ENCODE peak calls at places on chromosomes 11 and 22, in eight cellular contexts. One of them, this sample, is unnamed.

GRCh38 chr11:100208207-100208606 is 478.9 kb upstream of the ARHGAP42 start:
- DNase-seq in lower leg skin: no peak
- DNase-seq in H54: no peak
- DNase-seq in right lobe of liver: no peak
- DNase-seq in adrenal gland: no peak
- DNase-seq in HCT116: no peak
- DNase-seq in IMR-90: no peak
- DNase-seq in upper lobe of left lung: no peak
- DNase-seq in this sample: no peak

GRCh38 chr22:27113211-27114030 is 456.0 kb downstream of the MIAT start:
- DNase-seq in lower leg skin: peak
- DNase-seq in IMR-90: peak
- DNase-seq in adrenal gland: peak
- DNase-seq in right lobe of liver: no peak
- DNase-seq in HCT116: peak
- DNase-seq in upper lobe of left lung: peak
- DNase-seq in H54: peak
- DNase-seq in this sample: no peak

GRCh38 chr11:57251037-57251436 is 14.0 kb upstream of the APLNR start:
- DNase-seq in HCT116: no peak
- DNase-seq in lower leg skin: no peak
- DNase-seq in IMR-90: no peak
- DNase-seq in H54: no peak
- DNase-seq in adrenal gland: no peak
- DNase-seq in right lobe of liver: no peak
- DNase-seq in upper lobe of left lung: no peak
- DNase-seq in this sample: no peak

GRCh38 chr11:118434123-118434552 is 2.2 kb upstream of the KMT2A start:
- DNase-seq in right lobe of liver: no peak
- DNase-seq in HCT116: no peak
- DNase-seq in upper lobe of left lung: no peak
- DNase-seq in H54: no peak
- DNase-seq in adrenal gland: no peak
- DNase-seq in lower leg skin: no peak
- DNase-seq in IMR-90: peak
- DNase-seq in this sample: no peak

GRCh38 chr22:46596032-46596441 is 24.1 kb upstream of the GRAMD4 start:
- DNase-seq in right lobe of liver: peak
- DNase-seq in IMR-90: no peak
- DNase-seq in upper lobe of left lung: no peak
- DNase-seq in lower leg skin: no peak
- DNase-seq in HCT116: no peak
- DNase-seq in H54: no peak
- DNase-seq in adrenal gland: peak
- DNase-seq in this sample: no peak

GRCh38 chr11:35144103-35144741 is 5.3 kb downstream of the CD44 start:
- DNase-seq in upper lobe of left lung: peak
- DNase-seq in HCT116: no peak
- DNase-seq in right lobe of liver: no peak
- DNase-seq in adrenal gland: no peak
- DNase-seq in lower leg skin: no peak
- DNase-seq in H54: no peak
- DNase-seq in IMR-90: peak
- DNase-seq in this sample: no peak

GRCh38 chr22:22893077-22893805 is 5.6 kb downstream of the IGLL5 start:
- DNase-seq in H54: no peak
- DNase-seq in lower leg skin: no peak
- DNase-seq in adrenal gland: no peak
- DNase-seq in right lobe of liver: peak
- DNase-seq in HCT116: no peak
- DNase-seq in upper lobe of left lung: peak
- DNase-seq in IMR-90: no peak
- DNase-seq in this sample: no peak

GRCh38 chr11:88790179-88790578 is 275.6 kb downstream of the GRM5 start:
- DNase-seq in upper lobe of left lung: no peak
- DNase-seq in IMR-90: no peak
- DNase-seq in right lobe of liver: no peak
- DNase-seq in H54: no peak
- DNase-seq in HCT116: no peak
- DNase-seq in lower leg skin: no peak
- DNase-seq in adrenal gland: no peak
- DNase-seq in this sample: no peak

GRCh38 chr22:26065847-26066246 is 103.4 kb upstream of the SEZ6L start:
- DNase-seq in adrenal gland: no peak
- DNase-seq in lower leg skin: no peak
- DNase-seq in right lobe of liver: no peak
- DNase-seq in HCT116: no peak
- DNase-seq in upper lobe of left lung: no peak
- DNase-seq in IMR-90: no peak
- DNase-seq in H54: no peak
- DNase-seq in this sample: no peak

GRCh38 chr11:4430060-4430459 is 19.0 kb upstream of the OR52K2 start:
- DNase-seq in lower leg skin: no peak
- DNase-seq in H54: no peak
- DNase-seq in upper lobe of left lung: no peak
- DNase-seq in adrenal gland: no peak
- DNase-seq in HCT116: no peak
- DNase-seq in right lobe of liver: no peak
- DNase-seq in IMR-90: no peak
- DNase-seq in this sample: no peak

GRCh38 chr11:32451808-32452207 is 16.5 kb upstream of the WT1 start:
- DNase-seq in IMR-90: no peak
- DNase-seq in right lobe of liver: no peak
- DNase-seq in upper lobe of left lung: no peak
- DNase-seq in H54: no peak
- DNase-seq in HCT116: no peak
- DNase-seq in adrenal gland: no peak
- DNase-seq in lower leg skin: no peak
- DNase-seq in this sample: no peak

GRCh38 chr11:74684661-74685060 is 46.6 kb downstream of the CHRDL2 start:
- DNase-seq in adrenal gland: no peak
- DNase-seq in upper lobe of left lung: peak
- DNase-seq in lower leg skin: no peak
- DNase-seq in right lobe of liver: no peak
- DNase-seq in HCT116: no peak
- DNase-seq in IMR-90: no peak
- DNase-seq in H54: no peak
- DNase-seq in this sample: no peak

GRCh38 chr11:76385903-76386302 is 4.8 kb downstream of the GVQW3 start:
- DNase-seq in IMR-90: peak
- DNase-seq in upper lobe of left lung: no peak
- DNase-seq in lower leg skin: no peak
- DNase-seq in adrenal gland: no peak
- DNase-seq in H54: no peak
- DNase-seq in right lobe of liver: peak
- DNase-seq in HCT116: no peak
- DNase-seq in this sample: no peak

GRCh38 chr11:112697371-112697770 is 263.8 kb upstream of the NCAM1 start:
- DNase-seq in IMR-90: no peak
- DNase-seq in adrenal gland: no peak
- DNase-seq in right lobe of liver: no peak
- DNase-seq in lower leg skin: no peak
- DNase-seq in upper lobe of left lung: no peak
- DNase-seq in H54: no peak
- DNase-seq in HCT116: no peak
- DNase-seq in this sample: no peak

GRCh38 chr11:5591613-5592012 is 4.8 kb upstream of the TRIM6 start:
- DNase-seq in adrenal gland: no peak
- DNase-seq in HCT116: no peak
- DNase-seq in IMR-90: no peak
- DNase-seq in H54: no peak
- DNase-seq in upper lobe of left lung: no peak
- DNase-seq in right lobe of liver: no peak
- DNase-seq in lower leg skin: no peak
- DNase-seq in this sample: no peak

GRCh38 chr11:19869946-19870589 is 157.4 kb downstream of the NAV2 start:
- DNase-seq in upper lobe of left lung: no peak
- DNase-seq in lower leg skin: no peak
- DNase-seq in adrenal gland: no peak
- DNase-seq in right lobe of liver: no peak
- DNase-seq in IMR-90: no peak
- DNase-seq in H54: no peak
- DNase-seq in HCT116: no peak
- DNase-seq in this sample: no peak

GRCh38 chr22:29225422-29226090 is 19.9 kb downstream of the EMID1 start:
- DNase-seq in HCT116: no peak
- DNase-seq in IMR-90: peak
- DNase-seq in upper lobe of left lung: peak
- DNase-seq in adrenal gland: peak
- DNase-seq in lower leg skin: peak
- DNase-seq in right lobe of liver: no peak
- DNase-seq in H54: peak
- DNase-seq in this sample: no peak

GRCh38 chr22:20956258-20957117 is 10.6 kb upstream of the AIFM3 start:
- DNase-seq in adrenal gland: no peak
- DNase-seq in HCT116: peak
- DNase-seq in lower leg skin: no peak
- DNase-seq in H54: no peak
- DNase-seq in right lobe of liver: no peak
- DNase-seq in IMR-90: peak
- DNase-seq in upper lobe of left lung: peak
- DNase-seq in this sample: no peak

GRCh38 chr22:20955548-20955947 is 11.5 kb upstream of the AIFM3 start:
- DNase-seq in HCT116: peak
- DNase-seq in adrenal gland: no peak
- DNase-seq in right lobe of liver: no peak
- DNase-seq in H54: no peak
- DNase-seq in upper lobe of left lung: no peak
- DNase-seq in lower leg skin: no peak
- DNase-seq in IMR-90: no peak
- DNase-seq in this sample: no peak

GRCh38 chr22:20957691-20958440 is 9.2 kb upstream of the AIFM3 start:
- DNase-seq in lower leg skin: no peak
- DNase-seq in IMR-90: no peak
- DNase-seq in adrenal gland: no peak
- DNase-seq in right lobe of liver: no peak
- DNase-seq in upper lobe of left lung: peak
- DNase-seq in H54: no peak
- DNase-seq in HCT116: no peak
- DNase-seq in this sample: no peak

GRCh38 chr22:20959578-20960461 is 7.2 kb upstream of the AIFM3 start:
- DNase-seq in right lobe of liver: no peak
- DNase-seq in H54: no peak
- DNase-seq in lower leg skin: no peak
- DNase-seq in HCT116: no peak
- DNase-seq in adrenal gland: no peak
- DNase-seq in upper lobe of left lung: no peak
- DNase-seq in IMR-90: no peak
- DNase-seq in this sample: no peak

GRCh38 chr22:20957118-20957690 is 9.9 kb upstream of the AIFM3 start:
- DNase-seq in upper lobe of left lung: no peak
- DNase-seq in HCT116: no peak
- DNase-seq in H54: no peak
- DNase-seq in adrenal gland: no peak
- DNase-seq in right lobe of liver: no peak
- DNase-seq in IMR-90: no peak
- DNase-seq in lower leg skin: no peak
- DNase-seq in this sample: no peak
- TF ChIP-seq POLR2A in upper lobe of left lung: no peak
- TF ChIP-seq POLR2A in HCT116: peak
- TF ChIP-seq POLR2A in H54: no peak
- TF ChIP-seq POLR2A in adrenal gland: no peak
- TF ChIP-seq POLR2A in right lobe of liver: peak
- TF ChIP-seq POLR2A in IMR-90: no peak
- TF ChIP-seq POLR2A in lower leg skin: no peak
- TF ChIP-seq POLR2A in this sample: no peak

DNA sequence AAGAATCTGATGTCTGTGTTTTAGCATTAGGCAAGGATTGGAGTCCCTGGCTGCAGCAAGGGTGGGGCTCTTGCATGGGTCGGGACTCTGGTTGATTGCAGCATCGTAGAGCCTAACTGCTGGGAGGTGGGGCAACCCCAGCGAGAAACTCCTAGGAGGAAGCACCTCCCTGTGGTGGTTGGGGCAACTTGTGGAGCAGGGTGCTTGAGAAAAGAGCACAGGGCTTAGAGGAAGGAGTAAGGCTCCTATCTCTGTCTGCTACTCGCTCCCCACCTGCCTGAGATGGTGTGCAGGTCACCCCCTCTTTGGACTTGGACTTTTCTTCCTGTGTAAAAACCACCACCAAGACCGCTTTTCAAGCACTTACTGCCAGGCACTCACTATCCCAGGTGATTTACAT is 15.6 kb downstream of the SREBF2 start:
- DNase-seq in right lobe of liver: no peak
- DNase-seq in lower leg skin: peak
- DNase-seq in H54: no peak
- DNase-seq in HCT116: no peak
- DNase-seq in adrenal gland: no peak
- DNase-seq in IMR-90: no peak
- DNase-seq in upper lobe of left lung: peak
- DNase-seq in this sample: no peak
- TF ChIP-seq POLR2A in right lobe of liver: no peak
- TF ChIP-seq POLR2A in lower leg skin: no peak
- TF ChIP-seq POLR2A in H54: no peak
- TF ChIP-seq POLR2A in HCT116: no peak
- TF ChIP-seq POLR2A in adrenal gland: no peak
- TF ChIP-seq POLR2A in IMR-90: no peak
- TF ChIP-seq POLR2A in upper lobe of left lung: no peak
- TF ChIP-seq POLR2A in this sample: no peak

DNA sequence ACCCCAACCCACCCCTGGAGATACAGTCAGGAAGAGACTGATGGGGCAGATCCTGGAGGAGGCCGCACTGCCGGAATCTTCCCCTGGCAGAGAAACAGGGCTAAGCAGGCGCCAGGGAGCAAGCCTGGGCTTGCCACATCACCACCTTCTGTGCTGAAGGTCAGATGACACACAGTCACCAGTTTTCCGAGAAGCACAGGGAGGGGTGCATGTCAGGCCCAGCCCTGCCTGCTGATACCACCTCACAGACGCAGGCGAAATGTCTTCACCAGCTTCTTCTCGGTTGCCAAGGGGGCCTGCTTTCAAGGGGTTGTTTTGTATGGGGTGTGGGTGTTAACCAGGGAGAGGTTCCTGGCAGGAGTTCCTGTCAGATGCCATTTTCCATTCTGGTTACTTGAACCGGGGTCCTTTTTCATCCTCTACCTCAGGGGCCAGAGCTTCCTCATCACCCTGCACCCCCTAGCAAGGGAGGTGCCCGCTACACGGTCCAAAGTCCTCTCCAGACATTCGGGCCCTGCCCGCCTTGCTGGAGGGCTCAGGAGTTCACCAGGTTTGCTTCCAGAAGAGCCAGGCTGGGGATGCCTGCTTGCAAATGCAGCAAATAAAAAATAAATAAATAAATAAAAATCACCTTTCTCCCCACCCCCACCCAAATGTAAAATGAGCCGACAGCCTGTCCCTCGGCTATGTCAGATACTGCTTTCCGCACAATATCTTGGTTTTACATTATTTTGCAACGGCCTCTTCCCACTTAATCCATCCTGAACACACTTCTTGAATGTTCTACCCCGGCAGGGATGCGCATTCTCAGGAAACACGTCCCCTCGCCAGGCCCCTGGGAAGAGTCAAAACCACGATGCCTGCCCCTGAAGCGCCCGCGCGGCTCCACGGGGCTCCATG is 1.1 kb upstream of the NEAT1 start:
- DNase-seq in right lobe of liver: peak
- DNase-seq in IMR-90: peak
- DNase-seq in upper lobe of left lung: peak
- DNase-seq in H54: peak
- DNase-seq in HCT116: peak
- DNase-seq in lower leg skin: peak
- DNase-seq in adrenal gland: peak
- DNase-seq in this sample: peak
- TF ChIP-seq POLR2A in right lobe of liver: peak
- TF ChIP-seq POLR2A in IMR-90: peak
- TF ChIP-seq POLR2A in upper lobe of left lung: peak
- TF ChIP-seq POLR2A in H54: peak
- TF ChIP-seq POLR2A in HCT116: no peak
- TF ChIP-seq POLR2A in lower leg skin: peak
- TF ChIP-seq POLR2A in adrenal gland: no peak
- TF ChIP-seq POLR2A in this sample: peak

GRCh38 chr22:37570661-37570976 is 9.3 kb downstream of the LGALS2 start:
- DNase-seq in upper lobe of left lung: no peak
- DNase-seq in H54: no peak
- DNase-seq in right lobe of liver: no peak
- DNase-seq in HCT116: no peak
- DNase-seq in IMR-90: no peak
- DNase-seq in lower leg skin: no peak
- DNase-seq in adrenal gland: no peak
- DNase-seq in this sample: no peak
- TF ChIP-seq POLR2A in upper lobe of left lung: no peak
- TF ChIP-seq POLR2A in H54: no peak
- TF ChIP-seq POLR2A in right lobe of liver: no peak
- TF ChIP-seq POLR2A in HCT116: peak
- TF ChIP-seq POLR2A in IMR-90: no peak
- TF ChIP-seq POLR2A in lower leg skin: no peak
- TF ChIP-seq POLR2A in adrenal gland: no peak
- TF ChIP-seq POLR2A in this sample: no peak

This sample was measured in esophagus squamous epithelium.